ENCODE peak calls at places on chromosomes 7 and 10, in five cellular contexts. F, Q, D, G and N are unnamed samples.

GRCh38 chr10:102660891-102661613 is 16.8 kb downstream of the TRIM8 start:
- DNase-seq in G (peak), D (peak), F (peak), Q (peak), N (peak)

GRCh38 chr7:2312272-2312929 is 1.8 kb downstream of the SNX8 start:
- DNase-seq in G (peak), D (no peak), F (no peak), Q (no peak), N (peak)

GRCh38 chr7:36949711-36950600 is 225.7 kb upstream of the AOAH start:
- DNase-seq in G (no peak), Q (no peak), D (no peak), F (no peak), N (no peak)

GRCh38 chr10:76869931-76870330 is 767.7 kb downstream of the KCNMA1 start:
- DNase-seq in Q (no peak), G (no peak), D (no peak), F (no peak), N (peak)

GRCh38 chr7:156028521-156028920 is 216.3 kb upstream of the SHH start:
- DNase-seq in D (no peak), Q (no peak), G (no peak), F (peak), N (no peak)

GRCh38 chr7:131563918-131564317 is 7.5 kb upstream of the PODXL start:
- DNase-seq in F (no peak), Q (no peak), D (no peak), G (no peak), N (no peak)

GRCh38 chr7:70881470-70881869 is 250.5 kb upstream of the GALNT17 start:
- DNase-seq in Q (no peak), D (no peak), G (no peak), F (no peak), N (no peak)

GRCh38 chr7:70700055-70700934 is 431.6 kb upstream of the GALNT17 start:
- DNase-seq in D (no peak), G (no peak), Q (no peak), F (no peak), N (no peak)

GRCh38 chr10:97780991-97781540 is 9.3 kb upstream of the SFRP5 start:
- DNase-seq in F (no peak), G (no peak), Q (no peak), D (no peak), N (no peak)

GRCh38 chr10:62869958-62870357 is 53.8 kb upstream of the EGR2 start:
- DNase-seq in F (no peak), Q (no peak), G (no peak), D (no peak), N (no peak)

GRCh38 chr7:31028417-31028988 is 23.6 kb upstream of the ADCYAP1R1 start:
- DNase-seq in D (no peak), Q (no peak), F (no peak), G (no peak), N (no peak)

GRCh38 chr7:134625571-134625970 is 21.1 kb upstream of the BPGM start:
- DNase-seq in G (no peak), D (no peak), Q (no peak), F (no peak), N (no peak)

GRCh38 chr10:77350711-77351119 is 286.9 kb downstream of the KCNMA1 start:
- DNase-seq in F (no peak), G (no peak), D (no peak), Q (no peak), N (no peak)

GRCh38 chr10:84715911-84716310 is 387.5 kb downstream of the CCSER2 start:
- DNase-seq in F (peak), D (no peak), Q (no peak), G (peak), N (peak)

GRCh38 chr7:15305002-15305600 is 256.7 kb downstream of the AGMO start:
- DNase-seq in Q (no peak), F (no peak), G (peak), D (no peak), N (no peak)

GRCh38 chr7:95993420-95993819 is 221.1 kb downstream of the DYNC1I1 start:
- DNase-seq in F (no peak), D (no peak), G (no peak), Q (no peak), N (no peak)

GRCh38 chr10:70540089-70540788 is 61.7 kb downstream of the PALD1 start:
- DNase-seq in Q (no peak), D (no peak), F (peak), G (peak), N (peak)

GRCh38 chr10:117612113-117612512 is 69.6 kb downstream of the EMX2 start:
- DNase-seq in G (no peak), F (no peak), Q (no peak), D (no peak), N (no peak)

GRCh38 chr10:119542990-119543813 is 683 bp upstream of the RGS10 start:
- DNase-seq in F (no peak), Q (peak), D (peak), G (peak), N (peak)

GRCh38 chr7:39184387-39184786 is 206.7 kb downstream of the POU6F2 start:
- DNase-seq in D (no peak), Q (no peak), G (no peak), F (no peak), N (no peak)

GRCh38 chr10:76149602-76150138 is 718.2 kb downstream of the LRMDA start:
- DNase-seq in Q (no peak), D (no peak), G (no peak), F (peak), N (no peak)

GRCh38 chr10:110455440-110455839 is 42.3 kb upstream of the DUSP5 start:
- DNase-seq in G (peak), D (no peak), Q (no peak), F (no peak), N (no peak)

GRCh38 chr7:43758861-43759683 is 592 bp downstream of the BLVRA start:
- DNase-seq in D (peak), F (peak), G (peak), Q (no peak), N (peak)

GRCh38 chr7:12025246-12025645 is 185.8 kb upstream of the TMEM106B start:
- DNase-seq in G (no peak), F (no peak), Q (no peak), D (no peak), N (no peak)

GRCh38 chr7:29196191-29196590 is 1.6 kb downstream of the CHN2 start:
- DNase-seq in D (no peak), Q (no peak), G (no peak), F (no peak), N (no peak)

GRCh38 chr10:60359066-60359465 is 30.6 kb downstream of the ANK3 start:
- DNase-seq in F (no peak), Q (no peak), D (no peak), G (no peak), N (no peak)

GRCh38 chr7:137508437-137509175 is 165.1 kb upstream of the PTN start:
- DNase-seq in D (no peak), Q (no peak), G (no peak), F (no peak), N (no peak)

GRCh38 chr10:132146271-132146671 is 40.5 kb upstream of the DPYSL4 start:
- DNase-seq in Q (no peak), F (no peak), G (no peak), D (peak), N (no peak)

GRCh38 chr10:98745645-98746044 is 298.9 kb upstream of the HPS1 start:
- DNase-seq in F (no peak), G (peak), Q (no peak), D (no peak), N (no peak)

DNA sequence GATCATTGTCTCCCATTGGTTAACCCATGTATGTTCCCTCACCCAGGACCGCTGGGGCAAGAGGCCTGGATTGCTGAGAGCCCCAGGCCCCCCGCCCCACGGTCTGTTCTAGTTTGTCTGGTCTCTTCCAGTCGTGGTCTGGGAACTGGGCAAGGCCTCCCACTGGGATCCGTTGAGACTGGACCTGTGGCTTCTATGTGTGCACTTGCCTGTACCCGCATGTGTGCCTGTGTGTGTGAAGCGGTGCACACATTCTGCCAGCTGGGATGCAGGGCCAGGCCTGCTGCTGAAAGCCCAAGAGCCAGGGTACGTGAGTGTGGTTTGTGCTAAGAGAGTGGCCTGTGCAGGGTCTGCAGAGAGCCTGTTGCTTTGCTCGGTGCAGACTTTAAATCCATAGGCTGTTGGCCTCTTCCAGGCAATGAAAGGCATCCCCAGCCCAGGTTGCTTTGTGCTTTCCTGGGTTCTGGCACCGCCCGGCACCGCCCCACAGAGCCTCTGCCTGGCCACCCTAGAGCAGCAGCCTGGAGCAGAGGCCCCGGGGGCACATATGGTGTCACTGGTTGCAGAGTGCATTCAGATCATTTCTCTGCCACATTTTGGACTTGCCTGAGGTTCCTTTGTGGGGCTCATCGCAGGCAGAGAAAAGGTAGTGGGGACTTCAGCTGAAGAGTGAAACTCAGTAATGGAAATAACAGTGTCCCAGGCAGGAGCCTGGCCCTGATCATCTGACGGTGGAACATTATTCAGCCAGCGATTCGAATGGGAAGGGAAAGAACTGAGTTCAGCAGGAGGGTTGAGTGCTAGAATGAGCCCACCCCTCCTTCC is 215.5 kb downstream of the GLRX3 start:
- DNase-seq in F (no peak), G (no peak), Q (no peak), D (no peak), N (no peak)
- TF ChIP-seq CTCF in F (no peak), G (no peak), Q (no peak), D (no peak), N (no peak)

DNA sequence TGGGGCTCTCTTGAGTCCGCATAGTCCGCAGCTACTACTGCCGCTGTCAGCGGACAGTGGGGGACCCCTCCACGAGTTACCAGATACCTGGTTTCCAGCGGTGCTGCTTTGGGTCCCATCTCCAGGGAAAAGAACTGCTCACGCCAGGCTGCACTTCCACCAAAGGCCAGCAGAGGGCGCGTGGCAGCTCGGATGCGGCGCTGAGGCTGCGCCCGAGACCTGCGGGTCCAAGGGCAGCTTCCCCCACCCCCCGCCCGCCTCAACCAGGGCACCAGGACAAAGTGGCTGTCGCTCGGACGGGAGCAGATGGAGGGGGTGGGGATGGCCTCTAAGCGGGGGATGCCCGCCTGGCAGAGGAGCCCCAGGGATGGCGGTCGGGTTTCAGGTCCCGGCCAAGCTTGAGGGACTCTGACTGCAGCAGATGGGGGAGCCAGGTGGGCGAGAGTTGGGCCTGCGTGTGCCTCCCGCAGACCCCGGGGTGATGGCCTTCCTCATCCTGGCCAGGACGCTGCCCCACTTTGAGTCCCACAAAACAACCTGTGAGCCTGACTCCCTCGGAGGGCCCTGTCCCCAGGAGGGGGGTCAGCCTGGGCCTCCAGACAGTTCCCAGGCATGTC is 23.8 kb upstream of the ZNF735 start:
- DNase-seq in G (no peak), Q (no peak), F (peak), D (peak), N (no peak)
- TF ChIP-seq CTCF in G (no peak), Q (peak), F (peak), D (peak), N (no peak)

GRCh38 chr7:27145884-27146401 is 1.6 kb downstream of the HOXA6 start:
- DNase-seq in F (no peak), Q (no peak), G (no peak), D (no peak), N (no peak)

GRCh38 chr7:27148031-27148775 is 629 bp upstream of the HOXA6 start:
- DNase-seq in G (no peak), Q (no peak), F (peak), D (peak), N (no peak)

GRCh38 chr7:27148776-27149641 is 1.4 kb upstream of the HOXA6 start:
- DNase-seq in Q (no peak), F (peak), G (peak), D (no peak), N (no peak)

GRCh38 chr7:27146491-27147210 is 923 bp downstream of the HOXA6 start:
- DNase-seq in D (no peak), Q (no peak), F (peak), G (no peak), N (no peak)

DNA sequence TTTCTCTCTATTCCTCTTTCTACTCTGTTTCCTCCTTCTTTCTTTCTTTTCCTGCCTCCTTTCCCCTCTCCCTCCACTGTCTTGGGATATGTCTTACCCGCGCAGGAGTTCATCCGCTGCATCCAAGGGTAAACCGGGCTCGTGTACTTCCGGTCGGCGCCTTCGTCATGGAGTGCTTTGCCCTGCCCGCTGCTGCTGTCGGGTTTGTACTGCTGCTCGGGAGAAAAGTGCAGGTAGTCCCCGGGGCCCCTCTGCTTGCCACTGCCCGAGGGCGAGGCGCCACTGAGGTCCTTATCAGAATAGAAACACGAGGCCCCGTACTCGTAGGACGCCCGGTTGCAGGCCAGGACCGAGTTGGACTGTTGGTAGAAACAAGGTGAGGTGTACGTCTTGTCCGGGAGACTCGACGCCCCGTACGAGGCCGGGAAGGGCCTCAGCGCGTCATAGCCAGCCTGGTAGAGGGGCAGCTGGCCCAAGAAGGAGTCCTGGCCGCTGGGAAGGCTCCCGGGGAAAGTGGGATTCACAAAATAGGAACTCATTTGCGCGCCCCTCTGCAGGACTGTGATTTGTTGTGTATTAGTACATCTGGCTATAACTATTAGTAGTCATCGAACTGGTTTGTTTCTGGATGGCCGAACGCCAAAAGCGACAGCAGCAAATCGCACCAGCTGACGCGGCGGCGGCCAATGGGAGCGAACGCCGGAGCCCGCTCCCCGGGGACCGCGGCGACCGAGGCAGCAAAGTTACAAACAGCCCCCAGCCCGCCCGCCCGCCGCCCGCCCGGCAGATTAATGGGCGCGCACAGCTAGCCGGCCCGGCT is at the start of gene HOXA6:
- DNase-seq in F (peak), Q (no peak), D (peak), G (no peak), N (no peak)
- TF ChIP-seq CTCF in F (no peak), Q (no peak), D (no peak), G (no peak), N (no peak)

GRCh38 chr7:106459397-106460072 is 174.8 kb upstream of the NAMPT start:
- DNase-seq in Q (no peak), F (no peak), D (no peak), G (no peak), N (no peak)

GRCh38 chr7:106457678-106458077 is 172.9 kb upstream of the NAMPT start:
- DNase-seq in F (no peak), G (no peak), D (no peak), Q (no peak), N (no peak)

GRCh38 chr7:106462365-106462859 is 177.6 kb upstream of the NAMPT start:
- DNase-seq in Q (no peak), F (no peak), G (peak), D (no peak), N (peak)

GRCh38 chr7:106462914-106463482 is 178.2 kb upstream of the NAMPT start:
- DNase-seq in G (no peak), D (no peak), Q (no peak), F (no peak), N (no peak)

GRCh38 chr7:106460792-106461254 is 176.0 kb upstream of the NAMPT start:
- DNase-seq in Q (no peak), D (no peak), F (no peak), G (no peak), N (no peak)
- TF ChIP-seq CTCF in Q (no peak), D (no peak), F (no peak), G (no peak), N (no peak)

DNA sequence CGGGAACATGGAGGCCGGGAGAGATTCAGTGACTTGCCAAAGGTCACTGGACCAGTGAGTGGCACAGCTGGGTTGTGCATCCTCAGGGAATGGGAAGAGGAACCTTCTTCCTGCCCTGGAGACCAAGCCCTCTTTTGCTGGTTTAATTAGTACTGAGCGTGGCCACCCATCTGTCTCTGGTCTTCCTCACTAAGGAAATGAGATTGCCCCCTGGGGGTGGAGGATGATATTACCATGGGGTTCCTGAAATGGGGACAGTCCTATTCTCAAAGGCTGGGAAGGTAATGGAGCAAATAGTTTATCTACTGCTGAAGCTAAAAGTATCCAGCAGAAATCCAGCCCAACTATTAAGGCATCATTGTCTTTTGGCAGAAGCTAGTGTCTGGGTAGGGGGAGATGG is 98.6 kb upstream of the FGFR2 start:
- DNase-seq in F (peak), G (peak), Q (no peak), D (no peak), N (peak)
- TF ChIP-seq CTCF in F (peak), G (peak), Q (peak), D (peak), N (no peak)

GRCh38 chr10:48463318-48464003 is 141.4 kb downstream of the ARHGAP22 start:
- DNase-seq in D (no peak), F (peak), Q (no peak), G (no peak), N (no peak)
- TF ChIP-seq CTCF in D (no peak), F (no peak), Q (no peak), G (no peak), N (no peak)

DNA sequence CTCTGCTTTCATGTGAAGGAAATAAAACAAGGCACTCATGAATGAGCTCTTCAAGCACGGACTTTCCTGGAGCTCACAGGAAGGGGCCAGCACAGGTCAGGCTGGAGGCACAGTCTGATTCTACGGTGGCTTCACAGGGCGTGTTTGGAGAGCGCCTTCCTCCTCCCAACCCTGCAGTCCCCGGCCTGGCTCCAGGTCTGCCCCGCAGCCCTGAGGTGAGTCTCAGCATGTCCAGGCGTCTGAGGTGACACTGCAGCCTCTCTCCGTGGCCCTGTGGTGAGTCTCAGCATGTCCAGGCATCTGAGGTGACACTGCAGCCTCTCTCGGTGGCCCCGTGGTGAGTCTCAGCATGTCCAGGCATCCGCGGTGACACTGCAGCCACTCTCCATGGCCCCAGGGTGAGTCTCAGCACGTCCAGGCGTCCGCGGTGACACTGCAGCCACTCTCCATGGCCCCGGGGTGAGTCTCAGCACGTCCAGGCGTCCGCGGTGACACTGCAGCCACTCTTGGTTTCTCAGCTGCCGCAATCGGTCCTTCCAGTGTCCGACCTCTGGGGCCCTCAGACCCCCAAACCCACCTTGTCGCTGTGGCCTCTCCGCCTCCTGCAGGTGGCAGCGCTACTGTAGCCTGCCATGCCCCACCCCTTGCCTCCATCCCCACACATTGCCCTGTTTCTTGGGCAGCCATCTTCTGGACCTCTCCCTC is 381.7 kb downstream of the DNAJB6 start:
- DNase-seq in D (peak), F (no peak), G (no peak), Q (no peak), N (no peak)
- TF ChIP-seq CTCF in D (no peak), F (peak), G (no peak), Q (no peak), N (no peak)

DNA sequence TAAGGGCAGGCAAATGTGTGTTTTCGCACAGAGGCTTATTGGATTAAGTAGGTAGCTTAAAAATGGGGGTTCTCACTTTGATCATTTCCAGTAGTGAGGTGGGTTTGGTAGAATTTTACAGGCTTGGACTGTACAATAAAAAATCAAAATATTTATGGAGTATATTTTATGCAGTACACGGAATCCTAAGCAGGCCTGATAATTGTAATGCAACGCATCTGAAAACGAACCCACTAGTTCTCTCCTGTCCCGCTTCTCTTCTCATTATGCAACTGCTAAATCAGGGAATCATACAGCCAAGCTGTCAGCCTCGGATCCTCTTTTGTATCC is 377 bp upstream of the POLR1F start:
- DNase-seq in F (no peak), D (no peak), G (no peak), Q (no peak), N (no peak)
- TF ChIP-seq CTCF in F (no peak), D (no peak), G (no peak), Q (peak), N (no peak)